ENCODE peak calls at places on chromosomes 5 and 9, in ten cellular contexts. L, B, U, N, R, C, J, D, W and V are unnamed samples.

GRCh38 chr9:74961496-74961895 is 8.8 kb upstream of the C9orf40 start:
- DNase-seq in L (no peak), B (no peak), C (no peak), W (no peak), N (no peak), D (no peak), R (no peak), U (no peak), J (no peak), V (no peak)

GRCh38 chr5:26805076-26805475 is 233.3 kb downstream of the CDH9 start:
- DNase-seq in D (no peak), U (no peak), J (no peak), W (no peak), N (no peak), R (no peak), B (no peak), C (no peak), L (no peak), V (no peak)

GRCh38 chr5:158718738-158719505 is 380.8 kb downstream of the EBF1 start:
- DNase-seq in R (peak), J (no peak), N (peak), C (no peak), D (no peak), L (no peak), U (peak), B (no peak), W (no peak), V (no peak)

GRCh38 chr5:160539431-160539830 is 117.8 kb downstream of the PTTG1 start:
- DNase-seq in U (no peak), N (no peak), W (no peak), B (no peak), L (no peak), R (no peak), C (no peak), J (no peak), D (no peak), V (no peak)

GRCh38 chr5:79771387-79771786 is 81.8 kb downstream of the CMYA5 start:
- DNase-seq in R (peak), W (no peak), L (no peak), D (no peak), J (no peak), N (peak), U (peak), C (no peak), B (no peak), V (no peak)

GRCh38 chr5:158563774-158564390 is 535.8 kb downstream of the EBF1 start:
- DNase-seq in R (no peak), L (no peak), C (no peak), W (no peak), N (no peak), U (no peak), D (no peak), J (no peak), B (no peak), V (no peak)

GRCh38 chr5:54021413-54022155 is 288.8 kb downstream of the ARL15 start:
- DNase-seq in U (peak), N (no peak), J (no peak), W (no peak), C (no peak), R (peak), L (no peak), D (no peak), B (no peak), V (no peak)

GRCh38 chr9:118449554-118449953 is 745.4 kb downstream of the TLR4 start:
- DNase-seq in R (no peak), L (no peak), W (no peak), N (no peak), B (no peak), U (no peak), J (no peak), D (no peak), C (no peak), V (no peak)

GRCh38 chr9:134159566-134160245 is 4.7 kb downstream of the RNU6ATAC start:
- DNase-seq in W (no peak), N (no peak), R (no peak), U (no peak), J (no peak), L (no peak), D (no peak), C (no peak), B (no peak), V (no peak)

GRCh38 chr9:1458503-1458902 is 408.3 kb downstream of the DMRT2 start:
- DNase-seq in J (no peak), N (no peak), B (no peak), L (peak), R (peak), D (no peak), U (peak), C (no peak), W (no peak), V (no peak)

GRCh38 chr9:37174247-37174646 is 53.9 kb downstream of the ZCCHC7 start:
- DNase-seq in J (no peak), U (peak), N (no peak), W (no peak), D (no peak), L (no peak), B (no peak), C (no peak), R (peak), V (no peak)

GRCh38 chr5:55800924-55801323 is 50.2 kb upstream of the IL31RA start:
- DNase-seq in L (no peak), D (no peak), U (no peak), C (no peak), J (no peak), W (no peak), N (no peak), B (no peak), R (no peak), V (no peak)

GRCh38 chr9:105656131-105656921 is 5.9 kb upstream of the TAL2 start:
- DNase-seq in B (no peak), U (no peak), D (peak), W (peak), R (no peak), N (no peak), J (no peak), C (peak), L (no peak), V (peak)
- TF ChIP-seq CTCF in B (no peak), U (no peak), D (peak), W (no peak), R (no peak), N (no peak), J (no peak), C (no peak), L (no peak), V (no peak)

GRCh38 chr5:1174122-1174936 is 27.1 kb upstream of the SLC6A19 start:
- DNase-seq in W (peak), N (peak), U (peak), J (peak), D (peak), R (peak), C (peak), B (peak), L (peak), V (peak)
- TF ChIP-seq CTCF in W (peak), N (peak), U (peak), J (peak), D (peak), R (peak), C (peak), B (peak), L (peak), V (no peak)

GRCh38 chr9:97876061-97876460 is 23.0 kb downstream of the FOXE1 start:
- DNase-seq in D (no peak), R (no peak), U (no peak), L (no peak), B (no peak), J (no peak), C (no peak), W (no peak), N (no peak), V (no peak)

GRCh38 chr9:97873410-97873809 is 20.4 kb downstream of the FOXE1 start:
- DNase-seq in N (no peak), J (no peak), U (no peak), D (no peak), C (no peak), W (no peak), R (no peak), B (no peak), L (no peak), V (no peak)

GRCh38 chr9:97873877-97874276 is 20.9 kb downstream of the FOXE1 start:
- DNase-seq in W (no peak), N (no peak), D (peak), C (no peak), B (no peak), U (no peak), L (no peak), R (peak), J (no peak), V (no peak)

GRCh38 chr9:97874617-97875016 is 21.6 kb downstream of the FOXE1 start:
- DNase-seq in N (no peak), J (no peak), R (no peak), U (no peak), B (no peak), L (no peak), D (no peak), C (no peak), W (no peak), V (no peak)

GRCh38 chr9:97875111-97875510 is 22.1 kb downstream of the FOXE1 start:
- DNase-seq in U (no peak), N (no peak), C (no peak), L (no peak), R (no peak), B (no peak), J (no peak), W (no peak), D (no peak), V (no peak)
- TF ChIP-seq CTCF in U (no peak), N (no peak), C (no peak), L (no peak), R (no peak), B (no peak), J (no peak), W (no peak), D (no peak), V (no peak)

GRCh38 chr9:21153688-21154608 is 12.3 kb upstream of the IFNW1 start:
- DNase-seq in W (peak), L (peak), D (no peak), B (no peak), U (peak), C (no peak), N (no peak), R (peak), J (no peak), V (no peak)
- TF ChIP-seq CTCF in W (no peak), L (peak), D (no peak), B (no peak), U (no peak), C (no peak), N (no peak), R (peak), J (no peak), V (no peak)

GRCh38 chr9:91193658-91194391 is 167.9 kb downstream of the AUH start:
- DNase-seq in C (peak), U (peak), R (peak), D (peak), L (peak), W (peak), B (peak), N (peak), J (peak), V (peak)
- TF ChIP-seq CTCF in C (no peak), U (no peak), R (no peak), D (no peak), L (no peak), W (no peak), B (no peak), N (no peak), J (no peak), V (no peak)

GRCh38 chr5:93570294-93571110 is 10.5 kb downstream of the NR2F1-AS1 start:
- DNase-seq in L (no peak), B (no peak), D (no peak), J (no peak), N (no peak), U (no peak), W (no peak), C (no peak), R (no peak), V (no peak)
- TF ChIP-seq CTCF in L (no peak), B (no peak), D (no peak), J (no peak), N (no peak), U (no peak), W (no peak), C (no peak), R (no peak), V (no peak)

GRCh38 chr9:128494743-128495124 is 9.8 kb upstream of the GLE1 start:
- DNase-seq in R (no peak), C (no peak), N (no peak), L (no peak), B (no peak), W (no peak), D (no peak), U (no peak), J (no peak), V (no peak)

GRCh38 chr9:128498911-128499310 is 5.6 kb upstream of the GLE1 start:
- DNase-seq in D (no peak), L (no peak), J (no peak), C (no peak), R (no peak), N (no peak), U (no peak), B (no peak), W (no peak), V (no peak)

GRCh38 chr9:128499920-128500319 is 4.6 kb upstream of the GLE1 start:
- DNase-seq in C (no peak), L (no peak), D (no peak), W (no peak), R (no peak), B (no peak), J (no peak), N (no peak), U (no peak), V (no peak)

GRCh38 chr9:128495804-128496417 is 8.6 kb upstream of the GLE1 start:
- DNase-seq in R (peak), C (no peak), N (no peak), B (no peak), J (no peak), W (peak), U (no peak), D (no peak), L (peak), V (no peak)

DNA sequence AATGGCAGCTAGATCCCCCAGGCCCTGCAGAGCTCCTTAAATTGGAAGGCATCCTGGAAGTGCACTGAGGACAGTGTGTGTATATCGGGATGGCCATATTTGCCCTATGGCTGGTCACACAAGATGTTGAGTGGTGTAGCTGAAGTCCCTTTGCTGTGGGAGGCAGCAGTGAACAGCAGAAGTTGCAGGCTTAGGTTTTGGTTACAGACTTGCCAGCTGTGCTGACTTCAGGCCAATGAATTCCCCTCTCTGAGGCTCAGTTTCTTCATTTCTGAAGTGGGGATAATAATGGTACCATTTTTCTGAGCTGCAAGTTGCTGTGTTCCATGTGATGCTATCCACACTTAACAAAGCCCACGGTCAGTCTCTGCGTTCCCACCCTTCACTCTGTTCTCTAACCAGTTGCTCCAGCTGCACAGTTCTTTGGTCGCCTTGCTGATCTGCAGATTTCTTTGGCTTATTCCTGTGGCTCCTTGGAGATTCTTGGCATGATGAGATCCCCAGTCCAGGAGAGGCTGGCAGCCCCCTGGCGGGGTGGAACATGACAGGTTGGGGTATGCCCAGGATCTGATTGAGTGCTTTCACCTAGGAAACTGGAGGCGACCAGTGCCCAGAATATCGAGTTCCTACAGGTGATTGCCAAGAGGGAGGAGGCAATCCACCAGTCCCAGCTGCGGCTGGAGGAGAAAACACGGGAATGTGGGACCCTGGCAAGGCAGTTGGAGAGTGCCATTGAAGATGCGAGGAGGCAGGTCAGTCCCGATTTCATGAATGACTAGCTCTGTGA is 6.5 kb upstream of the GLE1 start:
- DNase-seq in W (no peak), N (no peak), R (no peak), L (no peak), B (no peak), U (no peak), D (no peak), C (no peak), J (no peak), V (no peak)
- TF ChIP-seq CTCF in W (no peak), N (no peak), R (no peak), L (no peak), B (no peak), U (no peak), D (no peak), C (no peak), J (no peak), V (no peak)

DNA sequence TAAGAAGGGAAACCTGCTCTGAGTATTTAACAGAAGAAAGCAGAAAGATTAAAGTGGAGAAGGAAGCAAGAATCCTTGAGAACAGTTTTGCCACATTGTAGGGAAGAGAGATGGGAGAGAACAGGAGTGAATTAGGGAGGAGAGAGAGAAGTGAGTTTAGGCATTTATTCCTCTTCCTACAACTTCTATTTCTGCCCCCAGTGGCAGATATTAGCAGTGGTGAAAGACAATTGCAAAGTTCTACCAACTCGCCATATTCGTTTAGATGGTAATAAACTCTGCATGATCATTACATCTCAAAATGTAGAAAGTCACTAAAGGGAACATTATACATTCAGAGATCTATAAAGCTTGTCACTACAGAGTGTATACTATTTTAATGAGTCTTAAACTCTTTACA is 440.1 kb upstream of the TRPC7 start:
- DNase-seq in C (no peak), W (no peak), J (no peak), R (no peak), L (no peak), N (no peak), D (no peak), U (no peak), B (no peak), V (no peak)
- TF ChIP-seq CTCF in C (no peak), W (peak), J (no peak), R (peak), L (peak), N (peak), D (no peak), U (peak), B (no peak), V (no peak)